ENCODE peak calls at places on chromosomes 6 and 20, in seven cellular contexts. One of them, this sample, is unnamed.
A peak's percentile ranks its signal among the peaks of the same experiment; 100 is the strongest.

GRCh38 chr6:137389150-137389664 is 105.0 kb downstream of the OLIG3 start:
- DNase-seq in ovary: no peak
- DNase-seq in prostate gland: no peak
- DNase-seq in NB4: peak; percentile 94
- DNase-seq in K562: no peak
- DNase-seq in GM12892: no peak
- DNase-seq in H54: no peak
- DNase-seq in this sample: no peak

GRCh38 chr6:163756079-163756478 is 341.6 kb downstream of the QKI start:
- DNase-seq in H54: no peak
- DNase-seq in K562: no peak
- DNase-seq in GM12892: no peak
- DNase-seq in prostate gland: no peak
- DNase-seq in ovary: no peak
- DNase-seq in NB4: peak; percentile 82
- DNase-seq in this sample: no peak

GRCh38 chr20:41499961-41500725 is 118.0 kb downstream of the CHD6 start:
- DNase-seq in K562: no peak
- DNase-seq in prostate gland: no peak
- DNase-seq in ovary: no peak
- DNase-seq in H54: no peak
- DNase-seq in NB4: no peak
- DNase-seq in GM12892: no peak
- DNase-seq in this sample: no peak

GRCh38 chr20:64223526-64224067 is 32.0 kb upstream of the PCMTD2 start:
- DNase-seq in prostate gland: no peak
- DNase-seq in K562: peak; percentile 80
- DNase-seq in GM12892: no peak
- DNase-seq in NB4: no peak
- DNase-seq in ovary: peak; percentile 75
- DNase-seq in H54: no peak
- DNase-seq in this sample: peak; percentile 40

GRCh38 chr6:23176883-23177282 is 607.5 kb downstream of the HDGFL1 start:
- DNase-seq in K562: no peak
- DNase-seq in prostate gland: no peak
- DNase-seq in GM12892: no peak
- DNase-seq in ovary: no peak
- DNase-seq in H54: no peak
- DNase-seq in NB4: peak; percentile 12
- DNase-seq in this sample: no peak

GRCh38 chr6:83252717-83253116 is 59.6 kb downstream of the RWDD2A start:
- DNase-seq in NB4: no peak
- DNase-seq in ovary: no peak
- DNase-seq in H54: no peak
- DNase-seq in K562: no peak
- DNase-seq in prostate gland: no peak
- DNase-seq in GM12892: no peak
- DNase-seq in this sample: no peak

GRCh38 chr6:30759575-30760239 is 15.4 kb upstream of the IER3 start:
- DNase-seq in NB4: no peak
- DNase-seq in H54: no peak
- DNase-seq in GM12892: no peak
- DNase-seq in K562: no peak
- DNase-seq in ovary: no peak
- DNase-seq in prostate gland: no peak
- DNase-seq in this sample: no peak

GRCh38 chr6:110518281-110518623 is 41.8 kb upstream of the SLC22A16 start:
- DNase-seq in GM12892: no peak
- DNase-seq in K562: peak; percentile 17
- DNase-seq in NB4: peak; percentile 40
- DNase-seq in prostate gland: no peak
- DNase-seq in ovary: no peak
- DNase-seq in H54: no peak
- DNase-seq in this sample: no peak

GRCh38 chr6:53718597-53719460 is 53.3 kb upstream of the KLHL31 start:
- DNase-seq in K562: peak; percentile 48
- DNase-seq in ovary: no peak
- DNase-seq in H54: peak; percentile 40
- DNase-seq in prostate gland: peak; percentile 71
- DNase-seq in NB4: peak; percentile 68
- DNase-seq in GM12892: peak; percentile 22
- DNase-seq in this sample: peak; percentile 56

GRCh38 chr6:167894965-167895364 is 68.3 kb downstream of the AFDN start:
- DNase-seq in prostate gland: no peak
- DNase-seq in H54: no peak
- DNase-seq in NB4: no peak
- DNase-seq in ovary: no peak
- DNase-seq in K562: no peak
- DNase-seq in GM12892: no peak
- DNase-seq in this sample: no peak

GRCh38 chr20:50311308-50312001 is 120.8 kb downstream of the CEBPB start:
- DNase-seq in K562: no peak
- DNase-seq in ovary: no peak
- DNase-seq in GM12892: no peak
- DNase-seq in H54: no peak
- DNase-seq in prostate gland: no peak
- DNase-seq in NB4: no peak
- DNase-seq in this sample: no peak

GRCh38 chr6:10961837-10962236 is 75.0 kb downstream of the SYCP2L start:
- DNase-seq in prostate gland: no peak
- DNase-seq in ovary: no peak
- DNase-seq in NB4: no peak
- DNase-seq in H54: no peak
- DNase-seq in GM12892: no peak
- DNase-seq in K562: no peak
- DNase-seq in this sample: no peak

GRCh38 chr6:20034408-20034769 is 177.9 kb downstream of the MBOAT1 start:
- DNase-seq in ovary: no peak
- DNase-seq in prostate gland: no peak
- DNase-seq in H54: no peak
- DNase-seq in K562: peak; percentile 38
- DNase-seq in NB4: no peak
- DNase-seq in GM12892: no peak
- DNase-seq in this sample: peak; percentile 24

GRCh38 chr20:32052090-32052791 is at the start of gene HCK:
- DNase-seq in NB4: peak; percentile 64
- DNase-seq in GM12892: peak; percentile 63
- DNase-seq in H54: no peak
- DNase-seq in prostate gland: no peak
- DNase-seq in ovary: no peak
- DNase-seq in K562: no peak
- DNase-seq in this sample: no peak

GRCh38 chr6:79421707-79422484 is 115.3 kb downstream of the LCA5 start:
- DNase-seq in K562: no peak
- DNase-seq in prostate gland: no peak
- DNase-seq in GM12892: no peak
- DNase-seq in ovary: no peak
- DNase-seq in NB4: no peak
- DNase-seq in H54: no peak
- DNase-seq in this sample: no peak

GRCh38 chr6:85418059-85418458 is 31.8 kb upstream of the NT5E start:
- DNase-seq in H54: no peak
- DNase-seq in prostate gland: no peak
- DNase-seq in K562: no peak
- DNase-seq in NB4: no peak
- DNase-seq in GM12892: no peak
- DNase-seq in ovary: no peak
- DNase-seq in this sample: no peak

GRCh38 chr6:119308994-119309657 is 40.4 kb downstream of the MAN1A1 start:
- DNase-seq in GM12892: no peak
- DNase-seq in H54: no peak
- DNase-seq in ovary: no peak
- DNase-seq in K562: no peak
- DNase-seq in NB4: no peak
- DNase-seq in prostate gland: no peak
- DNase-seq in this sample: no peak

GRCh38 chr6:42440027-42440426 is 11.7 kb downstream of the TRERF1 start:
- DNase-seq in H54: no peak
- DNase-seq in K562: no peak
- DNase-seq in ovary: no peak
- DNase-seq in NB4: no peak
- DNase-seq in GM12892: no peak
- DNase-seq in prostate gland: no peak
- DNase-seq in this sample: no peak

GRCh38 chr6:151255811-151256210 is 16.0 kb downstream of the AKAP12 start:
- DNase-seq in prostate gland: no peak
- DNase-seq in NB4: no peak
- DNase-seq in K562: no peak
- DNase-seq in H54: no peak
- DNase-seq in GM12892: no peak
- DNase-seq in ovary: no peak
- DNase-seq in this sample: no peak

GRCh38 chr6:7543761-7544424 is 2.4 kb downstream of the DSP start:
- DNase-seq in H54: no peak
- DNase-seq in GM12892: no peak
- DNase-seq in ovary: no peak
- DNase-seq in NB4: peak; percentile 35
- DNase-seq in prostate gland: no peak
- DNase-seq in K562: no peak
- DNase-seq in this sample: peak; percentile 15
- TF ChIP-seq POLR2A in H54: no peak
- TF ChIP-seq POLR2A in GM12892: no peak
- TF ChIP-seq POLR2A in ovary: no peak
- TF ChIP-seq POLR2A in NB4: no peak
- TF ChIP-seq POLR2A in prostate gland: no peak
- TF ChIP-seq POLR2A in K562: no peak
- TF ChIP-seq POLR2A in this sample: no peak

GRCh38 chr6:13617066-13617465 is 1.9 kb downstream of the NOL7 start:
- DNase-seq in H54: no peak
- DNase-seq in prostate gland: no peak
- DNase-seq in GM12892: no peak
- DNase-seq in ovary: no peak
- DNase-seq in NB4: no peak
- DNase-seq in K562: no peak
- DNase-seq in this sample: no peak

GRCh38 chr6:13613029-13613594 is 2.0 kb upstream of the NOL7 start:
- DNase-seq in K562: no peak
- DNase-seq in NB4: no peak
- DNase-seq in H54: no peak
- DNase-seq in prostate gland: no peak
- DNase-seq in GM12892: no peak
- DNase-seq in ovary: no peak
- DNase-seq in this sample: no peak

GRCh38 chr6:13615802-13616140 is 636 bp downstream of the NOL7 start:
- DNase-seq in ovary: peak; percentile 55
- DNase-seq in prostate gland: peak; percentile 39
- DNase-seq in K562: peak; percentile 41
- DNase-seq in GM12892: no peak
- DNase-seq in H54: peak; percentile 28
- DNase-seq in NB4: peak; percentile 55
- DNase-seq in this sample: peak; percentile 70

GRCh38 chr6:13614126-13614925 is 809 bp upstream of the NOL7 start:
- DNase-seq in H54: peak; percentile 52
- DNase-seq in NB4: peak; percentile 77
- DNase-seq in K562: peak; percentile 25
- DNase-seq in ovary: no peak
- DNase-seq in prostate gland: peak; percentile 41
- DNase-seq in GM12892: no peak
- DNase-seq in this sample: peak; percentile 34

DNA sequence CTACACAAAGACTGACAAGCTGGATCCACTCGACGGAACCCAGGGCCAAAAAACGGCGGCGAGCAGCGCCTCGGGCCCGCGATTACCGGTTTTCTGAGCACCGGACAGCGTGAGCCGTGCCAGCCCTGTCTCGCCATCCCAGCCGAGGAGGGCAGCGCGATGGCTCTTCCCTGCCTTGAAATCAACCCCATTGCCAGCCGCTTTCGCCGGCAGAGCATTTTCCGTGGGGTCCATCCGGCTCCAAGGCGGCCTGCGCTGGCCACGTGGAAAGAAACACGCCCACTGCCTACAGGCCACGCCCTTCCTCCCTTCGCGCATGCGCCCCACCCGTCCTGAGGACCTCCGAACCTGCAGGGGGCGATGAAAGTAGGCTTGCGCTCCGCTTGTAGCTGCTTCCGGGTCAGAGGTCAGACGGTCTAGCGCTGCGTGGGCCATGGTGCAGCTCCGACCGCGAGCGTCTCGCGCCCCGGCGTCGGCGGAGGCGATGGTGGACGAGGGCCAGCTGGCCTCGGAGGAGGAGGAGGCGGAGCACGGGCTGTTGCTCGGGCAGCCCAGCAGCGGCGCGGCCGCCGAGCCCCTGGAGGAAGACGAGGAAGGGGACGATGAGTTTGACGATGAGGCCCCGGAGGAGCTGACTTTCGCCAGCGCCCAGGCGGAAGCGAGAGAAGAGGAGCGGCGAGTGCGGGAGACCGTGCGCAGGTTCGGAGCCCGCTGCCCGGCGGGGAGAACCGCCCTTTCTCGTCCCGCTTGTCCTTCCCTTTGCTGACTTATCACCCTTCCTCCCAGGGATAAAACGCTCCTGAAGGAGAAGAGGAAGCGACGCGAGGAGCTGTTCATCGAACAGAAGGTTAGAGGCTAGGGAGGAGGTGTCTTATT is at the start of gene NOL7:
- DNase-seq in prostate gland: peak; percentile 94
- DNase-seq in K562: peak; percentile 98
- DNase-seq in GM12892: peak; percentile 89
- DNase-seq in ovary: peak; percentile 99
- DNase-seq in NB4: peak; percentile 99
- DNase-seq in H54: peak; percentile 95
- DNase-seq in this sample: peak; percentile 99
- TF ChIP-seq POLR2A in prostate gland: peak; percentile 69
- TF ChIP-seq POLR2A in K562: peak; percentile 96
- TF ChIP-seq POLR2A in GM12892: peak; percentile 93
- TF ChIP-seq POLR2A in ovary: peak; percentile 77
- TF ChIP-seq POLR2A in NB4: peak; percentile 87
- TF ChIP-seq POLR2A in H54: peak; percentile 91
- TF ChIP-seq POLR2A in this sample: peak; percentile 97

GRCh38 chr6:117687006-117687405 is 11.7 kb downstream of the NUS1 start:
- DNase-seq in K562: no peak
- DNase-seq in GM12892: no peak
- DNase-seq in H54: no peak
- DNase-seq in ovary: no peak
- DNase-seq in prostate gland: no peak
- DNase-seq in NB4: no peak
- DNase-seq in this sample: no peak
- TF ChIP-seq POLR2A in K562: no peak
- TF ChIP-seq POLR2A in GM12892: no peak
- TF ChIP-seq POLR2A in H54: no peak
- TF ChIP-seq POLR2A in ovary: no peak
- TF ChIP-seq POLR2A in prostate gland: no peak
- TF ChIP-seq POLR2A in NB4: no peak
- TF ChIP-seq POLR2A in this sample: no peak

DNA sequence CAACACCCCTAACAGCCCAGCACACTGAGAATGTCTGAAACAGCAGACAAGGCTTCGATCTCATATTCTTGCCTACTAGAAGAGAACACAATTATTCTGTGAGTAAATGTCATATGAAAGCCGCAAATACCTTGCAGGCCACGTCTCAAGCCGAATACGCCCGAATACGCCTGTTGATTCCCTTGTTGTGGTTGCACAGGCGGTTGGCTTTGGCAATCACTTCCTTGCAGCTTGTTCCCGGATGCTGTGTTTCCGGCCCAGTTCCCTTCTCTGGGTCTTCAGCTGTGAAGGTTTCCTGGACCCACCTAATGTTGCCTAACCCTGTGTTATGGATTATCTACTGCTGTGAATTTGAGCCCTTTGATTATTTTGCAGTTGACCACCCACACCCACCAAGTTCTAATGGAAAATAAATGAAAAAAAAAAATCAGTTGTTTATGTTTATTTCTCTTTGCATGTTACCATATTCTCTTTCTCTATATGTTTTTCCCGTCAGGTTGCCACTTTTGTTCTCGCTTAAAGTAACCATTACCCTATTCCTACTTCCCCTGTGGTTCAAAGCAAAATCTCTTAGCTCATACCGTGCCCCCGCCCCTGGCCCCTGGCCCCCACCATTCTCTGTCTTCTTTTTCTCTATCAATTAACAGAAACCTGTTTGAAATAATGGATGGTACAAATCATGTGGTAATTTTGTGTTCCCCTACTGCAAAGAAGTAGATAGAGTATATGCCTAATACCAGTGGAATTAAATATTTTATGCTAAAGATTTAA is 172.4 kb downstream of the ADGB start:
- DNase-seq in K562: peak; percentile 41
- DNase-seq in prostate gland: no peak
- DNase-seq in NB4: peak; percentile 91
- DNase-seq in H54: no peak
- DNase-seq in GM12892: no peak
- DNase-seq in ovary: no peak
- DNase-seq in this sample: peak; percentile 55
- TF ChIP-seq POLR2A in K562: no peak
- TF ChIP-seq POLR2A in prostate gland: no peak
- TF ChIP-seq POLR2A in NB4: no peak
- TF ChIP-seq POLR2A in H54: no peak
- TF ChIP-seq POLR2A in GM12892: no peak
- TF ChIP-seq POLR2A in ovary: no peak
- TF ChIP-seq POLR2A in this sample: no peak

This sample was measured in erythroblast.